ENCODE peak calls at places on chromosomes 5 and 9, in eight cellular contexts. B is breast epithelium, J is NCI-H1105 treated with DMSO at 0.1 percent for 48 hours, E is HTR-8/SVneo, U is ovary, N is Right ventricle myocardium superior, Y is mucosa of descending colon, K is mammary epithelial cell. X is an unnamed sample.

GRCh38 chr5:176740131-176740701 is 70.1 kb upstream of the UNC5A start:
- DNase-seq in B (no peak), J (no peak), E (no peak), U (no peak), N (no peak), Y (no peak), K (no peak), X (no peak)

GRCh38 chr9:17065062-17065461 is 69.8 kb upstream of the CNTLN start:
- DNase-seq in B (no peak), J (no peak), E (no peak), U (no peak), N (no peak), Y (no peak), K (no peak), X (no peak)

GRCh38 chr9:127078988-127079387 is 43.4 kb downstream of the ANGPTL2 start:
- DNase-seq in B (no peak), J (no peak), E (no peak), U (no peak), N (no peak), Y (no peak), K (no peak), X (no peak)

GRCh38 chr5:160787247-160787646 is 64.8 kb downstream of the ATP10B start:
- DNase-seq in B (no peak), J (peak), E (no peak), U (no peak), N (no peak), Y (peak), K (peak), X (no peak)

GRCh38 chr9:107637421-107638420 is 148.2 kb upstream of the KLF4 start:
- DNase-seq in B (peak), J (no peak), E (peak), U (peak), N (peak), Y (peak), K (peak), X (no peak)

GRCh38 chr5:17785774-17786173 is 151.5 kb downstream of the TAF11L14 start:
- DNase-seq in B (no peak), J (no peak), E (no peak), U (no peak), N (no peak), Y (no peak), K (no peak), X (no peak)

GRCh38 chr9:70256123-70256551 is 2.6 kb upstream of the SMC5 start:
- DNase-seq in B (no peak), J (no peak), E (peak), U (no peak), N (no peak), Y (no peak), K (peak), X (no peak)

GRCh38 chr9:133396952-133397351 is 20.8 kb downstream of the STKLD1 start:
- DNase-seq in B (no peak), J (no peak), E (no peak), U (no peak), N (no peak), Y (peak), K (no peak), X (no peak)

GRCh38 chr9:129467739-129468666 is 152.9 kb downstream of the C9orf50 start:
- DNase-seq in B (no peak), J (no peak), E (no peak), U (no peak), N (no peak), Y (no peak), K (no peak), X (no peak)

GRCh38 chr5:112186401-112186990 is 232.6 kb downstream of the EPB41L4A start:
- DNase-seq in B (no peak), J (peak), E (peak), U (no peak), N (no peak), Y (no peak), K (peak), X (no peak)

GRCh38 chr5:122515709-122516431 is 203.8 kb downstream of the SNCAIP start:
- DNase-seq in B (no peak), J (peak), E (peak), U (peak), N (no peak), Y (no peak), K (peak), X (no peak)

GRCh38 chr5:65556718-65557117 is 6.2 kb downstream of the CENPK start:
- DNase-seq in B (no peak), J (no peak), E (no peak), U (no peak), N (no peak), Y (no peak), K (no peak), X (no peak)

GRCh38 chr5:72347801-72348305 is 27.7 kb downstream of the PTCD2 start:
- DNase-seq in B (no peak), J (no peak), E (peak), U (no peak), N (no peak), Y (no peak), K (peak), X (no peak)

GRCh38 chr5:40429258-40430111 is 250.2 kb upstream of the PTGER4 start:
- DNase-seq in B (no peak), J (no peak), E (no peak), U (no peak), N (peak), Y (peak), K (peak), X (no peak)

GRCh38 chr5:5288236-5288635 is 134.2 kb upstream of the ICE1 start:
- DNase-seq in B (no peak), J (no peak), E (peak), U (no peak), N (no peak), Y (no peak), K (peak), X (no peak)

GRCh38 chr5:61311836-61312808 is 19.9 kb upstream of the ZSWIM6 start:
- DNase-seq in B (no peak), J (no peak), E (no peak), U (no peak), N (no peak), Y (no peak), K (peak), X (no peak)

GRCh38 chr5:77356740-77357139 is 135.4 kb downstream of the WDR41 start:
- DNase-seq in B (no peak), J (no peak), E (no peak), U (no peak), N (no peak), Y (no peak), K (peak), X (no peak)

GRCh38 chr5:175444060-175444904 is at the start of gene DRD1:
- DNase-seq in B (no peak), J (no peak), E (peak), U (no peak), N (peak), Y (peak), K (peak), X (peak)

GRCh38 chr5:93273176-93273575 is 307.8 kb downstream of the NR2F1-AS1 start:
- DNase-seq in B (no peak), J (no peak), E (no peak), U (no peak), N (no peak), Y (no peak), K (peak), X (no peak)

GRCh38 chr9:110546411-110546871 is 33.1 kb downstream of the SVEP1 start:
- DNase-seq in B (no peak), J (no peak), E (no peak), U (no peak), N (no peak), Y (no peak), K (no peak), X (no peak)

GRCh38 chr9:129322641-129323375 is 144.7 kb upstream of the IER5L start:
- DNase-seq in B (no peak), J (no peak), E (no peak), U (peak), N (peak), Y (no peak), K (no peak), X (no peak)

GRCh38 chr5:69265931-69266330 is 31.2 kb downstream of the CDK7 start:
- DNase-seq in B (no peak), J (no peak), E (no peak), U (no peak), N (no peak), Y (no peak), K (no peak), X (no peak)

GRCh38 chr5:20113031-20113685 is 125.2 kb upstream of the CDH18 start:
- DNase-seq in B (no peak), J (no peak), E (no peak), U (no peak), N (no peak), Y (no peak), K (no peak), X (no peak)

GRCh38 chr9:136578915-136579637 is 33.2 kb upstream of the NOTCH1 start:
- DNase-seq in B (no peak), J (no peak), E (no peak), U (no peak), N (peak), Y (no peak), K (peak), X (peak)

GRCh38 chr5:79685621-79686020 is 4.0 kb upstream of the CMYA5 start:
- DNase-seq in B (no peak), J (no peak), E (no peak), U (no peak), N (no peak), Y (no peak), K (peak), X (no peak)

GRCh38 chr9:125428060-125428481 is 166.4 kb downstream of the GAPVD1 start:
- DNase-seq in B (no peak), J (no peak), E (peak), U (no peak), N (peak), Y (peak), K (peak), X (no peak)

GRCh38 chr5:154010660-154011059 is 28.1 kb downstream of the FAM114A2 start:
- DNase-seq in B (no peak), J (no peak), E (no peak), U (no peak), N (no peak), Y (no peak), K (no peak), X (no peak)

GRCh38 chr5:129392681-129393080 is 67.4 kb upstream of the ADAMTS19 start:
- DNase-seq in B (no peak), J (no peak), E (no peak), U (no peak), N (no peak), Y (no peak), K (no peak), X (no peak)

GRCh38 chr5:177409043-177409801 is at the start of gene F12:
- DNase-seq in B (no peak), J (no peak), E (no peak), U (no peak), N (no peak), Y (no peak), K (no peak), X (no peak)